ENCODE peak calls at places on chromosome 18, in five cellular contexts. One of them, this sample, is unnamed.

GRCh38 chr18:8717011-8717770 is 11.8 kb downstream of the MTCL1 start:
- DNase-seq in endodermal cell: peak; percentile 81
- DNase-seq in CD8-positive, alpha-beta T cell: no peak
- DNase-seq in fibroblast of the aortic adventitia: no peak
- DNase-seq in keratinocyte: no peak
- DNase-seq in this sample: no peak

GRCh38 chr18:68181956-68182355 is 533.0 kb downstream of the TMX3 start:
- DNase-seq in endodermal cell: no peak
- DNase-seq in CD8-positive, alpha-beta T cell: no peak
- DNase-seq in fibroblast of the aortic adventitia: peak; percentile 89
- DNase-seq in keratinocyte: no peak
- DNase-seq in this sample: no peak

GRCh38 chr18:9918016-9918680 is 4.3 kb downstream of the VAPA start:
- DNase-seq in endodermal cell: no peak
- DNase-seq in CD8-positive, alpha-beta T cell: no peak
- DNase-seq in fibroblast of the aortic adventitia: peak; percentile 44
- DNase-seq in keratinocyte: no peak
- DNase-seq in this sample: peak; percentile 63

GRCh38 chr18:58497845-58498244 is 131.0 kb downstream of the ALPK2 start:
- DNase-seq in endodermal cell: no peak
- DNase-seq in CD8-positive, alpha-beta T cell: no peak
- DNase-seq in fibroblast of the aortic adventitia: no peak
- DNase-seq in keratinocyte: no peak
- DNase-seq in this sample: no peak

GRCh38 chr18:25121442-25121841 is 230.5 kb downstream of the ZNF521 start:
- DNase-seq in endodermal cell: no peak
- DNase-seq in CD8-positive, alpha-beta T cell: no peak
- DNase-seq in fibroblast of the aortic adventitia: no peak
- DNase-seq in keratinocyte: no peak
- DNase-seq in this sample: no peak

GRCh38 chr18:50279752-50280151 is 1.6 kb downstream of the MBD1 start:
- DNase-seq in endodermal cell: no peak
- DNase-seq in CD8-positive, alpha-beta T cell: no peak
- DNase-seq in fibroblast of the aortic adventitia: no peak
- DNase-seq in keratinocyte: no peak
- DNase-seq in this sample: no peak

GRCh38 chr18:68449292-68449691 is 265.6 kb downstream of the TMX3 start:
- DNase-seq in endodermal cell: no peak
- DNase-seq in CD8-positive, alpha-beta T cell: no peak
- DNase-seq in fibroblast of the aortic adventitia: peak; percentile 90
- DNase-seq in keratinocyte: no peak
- DNase-seq in this sample: peak; percentile 82

GRCh38 chr18:79567481-79568147 is 112.0 kb upstream of the CTDP1 start:
- DNase-seq in endodermal cell: peak; percentile 84
- DNase-seq in CD8-positive, alpha-beta T cell: no peak
- DNase-seq in fibroblast of the aortic adventitia: peak; percentile 87
- DNase-seq in keratinocyte: peak; percentile 54
- DNase-seq in this sample: peak; percentile 90

GRCh38 chr18:32372381-32373061 is 98.2 kb downstream of the GAREM1 start:
- DNase-seq in endodermal cell: no peak
- DNase-seq in CD8-positive, alpha-beta T cell: no peak
- DNase-seq in fibroblast of the aortic adventitia: peak; percentile 22
- DNase-seq in keratinocyte: peak; percentile 59
- DNase-seq in this sample: no peak

GRCh38 chr18:61541673-61542072 is 208.4 kb downstream of the CDH20 start:
- DNase-seq in endodermal cell: no peak
- DNase-seq in CD8-positive, alpha-beta T cell: no peak
- DNase-seq in fibroblast of the aortic adventitia: no peak
- DNase-seq in keratinocyte: peak; percentile 71
- DNase-seq in this sample: no peak

GRCh38 chr18:24212939-24213338 is 74.1 kb downstream of the CABYR start:
- DNase-seq in endodermal cell: no peak
- DNase-seq in CD8-positive, alpha-beta T cell: no peak
- DNase-seq in fibroblast of the aortic adventitia: peak; percentile 72
- DNase-seq in keratinocyte: peak; percentile 95
- DNase-seq in this sample: peak; percentile 91

GRCh38 chr18:49016648-49017539 is 66.1 kb upstream of the SMAD7 start:
- DNase-seq in endodermal cell: peak; percentile 91
- DNase-seq in CD8-positive, alpha-beta T cell: no peak
- DNase-seq in fibroblast of the aortic adventitia: peak; percentile 83
- DNase-seq in keratinocyte: no peak
- DNase-seq in this sample: peak; percentile 83

GRCh38 chr18:3612315-3612714 is 162.3 kb downstream of the TGIF1 start:
- DNase-seq in endodermal cell: no peak
- DNase-seq in CD8-positive, alpha-beta T cell: no peak
- DNase-seq in fibroblast of the aortic adventitia: no peak
- DNase-seq in keratinocyte: no peak
- DNase-seq in this sample: no peak

GRCh38 chr18:62877448-62878221 is 162.3 kb downstream of the PHLPP1 start:
- DNase-seq in endodermal cell: peak; percentile 72
- DNase-seq in CD8-positive, alpha-beta T cell: no peak
- DNase-seq in fibroblast of the aortic adventitia: peak; percentile 93
- DNase-seq in keratinocyte: no peak
- DNase-seq in this sample: peak; percentile 54

GRCh38 chr18:48340502-48340901 is 68.7 kb downstream of the ZBTB7C start:
- DNase-seq in endodermal cell: no peak
- DNase-seq in CD8-positive, alpha-beta T cell: no peak
- DNase-seq in fibroblast of the aortic adventitia: no peak
- DNase-seq in keratinocyte: no peak
- DNase-seq in this sample: no peak

GRCh38 chr18:6543330-6543908 is 128.7 kb upstream of the L3MBTL4 start:
- DNase-seq in endodermal cell: peak; percentile 61
- DNase-seq in CD8-positive, alpha-beta T cell: no peak
- DNase-seq in fibroblast of the aortic adventitia: peak; percentile 59
- DNase-seq in keratinocyte: no peak
- DNase-seq in this sample: peak; percentile 55

GRCh38 chr18:26722582-26722931 is 142.9 kb downstream of the AQP4 start:
- DNase-seq in endodermal cell: no peak
- DNase-seq in CD8-positive, alpha-beta T cell: no peak
- DNase-seq in fibroblast of the aortic adventitia: no peak
- DNase-seq in keratinocyte: no peak
- DNase-seq in this sample: no peak

GRCh38 chr18:48032876-48033769 is 102.7 kb upstream of the SMAD2 start:
- DNase-seq in endodermal cell: peak; percentile 39
- DNase-seq in CD8-positive, alpha-beta T cell: no peak
- DNase-seq in fibroblast of the aortic adventitia: no peak
- DNase-seq in keratinocyte: no peak
- DNase-seq in this sample: peak; percentile 65

GRCh38 chr18:35917043-35917442 is 55.4 kb upstream of the RMP24 start:
- DNase-seq in endodermal cell: no peak
- DNase-seq in CD8-positive, alpha-beta T cell: no peak
- DNase-seq in fibroblast of the aortic adventitia: no peak
- DNase-seq in keratinocyte: no peak
- DNase-seq in this sample: no peak
- TF ChIP-seq CTCF in endodermal cell: peak; percentile 63
- TF ChIP-seq CTCF in CD8-positive, alpha-beta T cell: no peak
- TF ChIP-seq CTCF in fibroblast of the aortic adventitia: no peak
- TF ChIP-seq CTCF in keratinocyte: peak; percentile 52
- TF ChIP-seq CTCF in this sample: peak; percentile 15

GRCh38 chr18:27749189-27749588 is 427.7 kb downstream of the CDH2 start:
- DNase-seq in endodermal cell: no peak
- DNase-seq in CD8-positive, alpha-beta T cell: no peak
- DNase-seq in fibroblast of the aortic adventitia: no peak
- DNase-seq in keratinocyte: no peak
- DNase-seq in this sample: no peak

GRCh38 chr18:27746241-27746640 is 430.7 kb downstream of the CDH2 start:
- DNase-seq in endodermal cell: no peak
- DNase-seq in CD8-positive, alpha-beta T cell: no peak
- DNase-seq in fibroblast of the aortic adventitia: no peak
- DNase-seq in keratinocyte: no peak
- DNase-seq in this sample: no peak

GRCh38 chr18:27752944-27753343 is 424.0 kb downstream of the CDH2 start:
- DNase-seq in endodermal cell: no peak
- DNase-seq in CD8-positive, alpha-beta T cell: no peak
- DNase-seq in fibroblast of the aortic adventitia: no peak
- DNase-seq in keratinocyte: no peak
- DNase-seq in this sample: no peak

GRCh38 chr18:27748336-27748735 is 428.6 kb downstream of the CDH2 start:
- DNase-seq in endodermal cell: no peak
- DNase-seq in CD8-positive, alpha-beta T cell: no peak
- DNase-seq in fibroblast of the aortic adventitia: no peak
- DNase-seq in keratinocyte: no peak
- DNase-seq in this sample: no peak

DNA sequence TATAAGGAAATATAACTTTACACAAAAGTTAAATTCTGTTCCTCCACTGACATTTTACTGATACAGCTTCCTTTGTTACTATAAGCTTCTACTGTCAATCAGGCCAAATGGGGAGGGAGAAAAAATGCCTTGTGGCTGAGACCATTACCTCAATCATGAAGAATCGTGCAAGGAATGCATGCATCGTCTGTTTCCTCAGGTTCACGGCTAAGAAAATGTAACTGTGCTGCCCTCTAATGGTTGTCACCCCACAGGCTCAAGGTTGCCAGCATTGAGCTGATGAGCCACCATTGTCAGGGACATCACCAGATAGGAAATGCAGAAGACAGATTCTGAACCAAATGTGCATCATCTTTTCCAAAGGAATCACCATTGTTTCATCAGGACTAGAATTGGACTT is 426.9 kb downstream of the CDH2 start:
- DNase-seq in endodermal cell: peak; percentile 92
- DNase-seq in CD8-positive, alpha-beta T cell: no peak
- DNase-seq in fibroblast of the aortic adventitia: peak; percentile 73
- DNase-seq in keratinocyte: peak; percentile 7
- DNase-seq in this sample: peak; percentile 79
- TF ChIP-seq CTCF in endodermal cell: peak; percentile 90
- TF ChIP-seq CTCF in CD8-positive, alpha-beta T cell: no peak
- TF ChIP-seq CTCF in fibroblast of the aortic adventitia: peak; percentile 79
- TF ChIP-seq CTCF in keratinocyte: peak; percentile 73
- TF ChIP-seq CTCF in this sample: peak; percentile 86

DNA sequence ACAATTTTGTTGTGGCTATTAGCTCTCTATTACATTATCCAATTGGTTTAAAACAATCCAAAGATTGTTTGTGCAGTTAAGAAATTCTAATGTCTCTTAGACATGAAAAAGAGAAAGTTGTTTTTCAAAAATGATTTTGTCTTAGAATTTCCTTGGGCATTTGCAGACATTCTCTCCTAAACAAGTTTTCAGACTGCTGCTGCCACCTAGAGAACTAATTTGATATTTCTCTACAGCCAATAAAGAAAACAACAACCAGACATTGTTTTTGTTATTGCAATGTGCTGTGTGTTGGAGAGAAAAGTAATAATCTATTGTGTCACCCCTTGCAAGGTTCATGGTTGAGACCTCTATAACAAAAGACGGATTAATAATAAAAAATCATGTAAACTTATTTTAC is 119.0 kb upstream of the SYT4 start:
- DNase-seq in endodermal cell: no peak
- DNase-seq in CD8-positive, alpha-beta T cell: no peak
- DNase-seq in fibroblast of the aortic adventitia: peak; percentile 20
- DNase-seq in keratinocyte: no peak
- DNase-seq in this sample: peak; percentile 37
- TF ChIP-seq CTCF in endodermal cell: peak; percentile 80
- TF ChIP-seq CTCF in CD8-positive, alpha-beta T cell: no peak
- TF ChIP-seq CTCF in fibroblast of the aortic adventitia: peak; percentile 23
- TF ChIP-seq CTCF in keratinocyte: no peak
- TF ChIP-seq CTCF in this sample: peak; percentile 26

GRCh38 chr18:77068321-77068841 is 64.2 kb downstream of the MBP start:
- DNase-seq in endodermal cell: no peak
- DNase-seq in CD8-positive, alpha-beta T cell: no peak
- DNase-seq in fibroblast of the aortic adventitia: peak; percentile 74
- DNase-seq in keratinocyte: no peak
- DNase-seq in this sample: peak; percentile 53

GRCh38 chr18:77066689-77067088 is 65.9 kb downstream of the MBP start:
- DNase-seq in endodermal cell: no peak
- DNase-seq in CD8-positive, alpha-beta T cell: no peak
- DNase-seq in fibroblast of the aortic adventitia: no peak
- DNase-seq in keratinocyte: no peak
- DNase-seq in this sample: no peak

GRCh38 chr18:77068890-77069312 is 63.7 kb downstream of the MBP start:
- DNase-seq in endodermal cell: no peak
- DNase-seq in CD8-positive, alpha-beta T cell: no peak
- DNase-seq in fibroblast of the aortic adventitia: peak; percentile 46
- DNase-seq in keratinocyte: no peak
- DNase-seq in this sample: peak; percentile 40

GRCh38 chr18:77066101-77066500 is 66.5 kb downstream of the MBP start:
- DNase-seq in endodermal cell: no peak
- DNase-seq in CD8-positive, alpha-beta T cell: no peak
- DNase-seq in fibroblast of the aortic adventitia: no peak
- DNase-seq in keratinocyte: no peak
- DNase-seq in this sample: no peak

DNA sequence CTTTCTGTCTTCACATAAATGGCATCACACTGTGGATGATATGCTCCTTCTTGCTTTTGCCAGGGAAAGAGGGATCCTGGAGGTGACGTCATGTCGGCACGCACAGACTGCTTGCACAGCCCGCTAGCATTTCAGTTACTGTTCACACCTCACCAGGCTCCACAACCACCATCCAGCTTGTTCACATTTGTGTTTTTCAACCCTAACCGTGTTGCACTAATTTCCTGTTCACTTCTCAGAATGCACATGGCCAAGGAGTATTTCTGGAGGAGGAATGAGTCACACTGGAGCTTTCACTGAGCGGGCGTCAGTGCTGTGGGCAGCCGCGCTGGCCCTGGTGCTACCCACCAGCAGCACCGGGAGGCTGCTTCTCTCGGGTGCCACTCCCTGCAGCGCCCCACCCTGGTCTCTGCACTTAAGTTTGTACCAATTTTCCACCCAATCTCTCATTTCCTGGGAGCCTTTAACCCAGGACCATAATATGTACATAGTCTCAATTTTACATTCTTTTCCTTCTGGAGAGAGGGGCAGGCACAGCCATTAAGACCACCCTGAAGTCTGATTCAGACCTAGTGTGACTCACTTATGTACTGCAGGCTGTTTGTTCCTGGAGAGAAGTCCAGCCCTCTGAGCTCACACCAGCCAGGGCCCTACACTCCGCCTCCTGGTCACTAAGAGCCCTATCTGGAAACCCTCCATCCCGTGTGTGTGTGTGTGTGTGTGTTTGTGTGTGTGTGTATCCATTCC is 65.1 kb downstream of the MBP start:
- DNase-seq in endodermal cell: no peak
- DNase-seq in CD8-positive, alpha-beta T cell: peak; percentile 56
- DNase-seq in fibroblast of the aortic adventitia: peak; percentile 92
- DNase-seq in keratinocyte: no peak
- DNase-seq in this sample: peak; percentile 96
- TF ChIP-seq CTCF in endodermal cell: no peak
- TF ChIP-seq CTCF in CD8-positive, alpha-beta T cell: no peak
- TF ChIP-seq CTCF in fibroblast of the aortic adventitia: peak; percentile 28
- TF ChIP-seq CTCF in keratinocyte: peak; percentile 16
- TF ChIP-seq CTCF in this sample: peak; percentile 7

GRCh38 chr18:65206551-65207260 is 544.1 kb upstream of the CDH7 start:
- DNase-seq in endodermal cell: peak; percentile 89
- DNase-seq in CD8-positive, alpha-beta T cell: no peak
- DNase-seq in fibroblast of the aortic adventitia: no peak
- DNase-seq in keratinocyte: no peak
- DNase-seq in this sample: no peak
- TF ChIP-seq CTCF in endodermal cell: peak; percentile 85
- TF ChIP-seq CTCF in CD8-positive, alpha-beta T cell: no peak
- TF ChIP-seq CTCF in fibroblast of the aortic adventitia: no peak
- TF ChIP-seq CTCF in keratinocyte: no peak
- TF ChIP-seq CTCF in this sample: no peak